ENCODE peak calls at places on chromosomes 5 and 9, in six cellular contexts. E is GM12891, I is GM12878, J is HCT116, X is spleen, Y is transverse colon. N is an unnamed sample.

GRCh38 chr9:128113526-128114325 is 13.8 kb downstream of the PTGES2 start:
- DNase-seq in J (no peak), Y (peak), E (no peak), X (peak), I (no peak), N (no peak)

GRCh38 chr9:118302721-118303120 is 598.5 kb downstream of the TLR4 start:
- DNase-seq in J (no peak), E (no peak), I (no peak), Y (no peak), X (no peak), N (no peak)

GRCh38 chr5:57368010-57368409 is 114.6 kb downstream of the ACTBL2 start:
- DNase-seq in E (no peak), I (no peak), Y (no peak), J (no peak), X (no peak), N (no peak)

GRCh38 chr9:123761905-123762605 is 167.9 kb downstream of the DENND1A start:
- DNase-seq in J (no peak), E (no peak), X (no peak), I (no peak), Y (no peak), N (no peak)

GRCh38 chr9:128250839-128251558 is 24.8 kb downstream of the GOLGA2 start:
- DNase-seq in E (no peak), J (no peak), I (no peak), X (no peak), Y (no peak), N (no peak)

GRCh38 chr5:146426853-146427618 is 20.1 kb upstream of the TCERG1 start:
- DNase-seq in J (peak), Y (no peak), E (no peak), I (no peak), X (no peak), N (no peak)

GRCh38 chr5:766666-767431 is 17.7 kb downstream of the ZDHHC11B start:
- DNase-seq in J (no peak), E (no peak), Y (no peak), I (no peak), X (peak), N (peak)

GRCh38 chr5:145903113-145903512 is 30.3 kb upstream of the GRXCR2 start:
- DNase-seq in I (no peak), X (no peak), Y (no peak), E (no peak), J (peak), N (no peak)

GRCh38 chr5:1657161-1657741 is 133.5 kb upstream of the LPCAT1 start:
- DNase-seq in Y (no peak), X (no peak), E (no peak), J (no peak), I (no peak), N (peak)

GRCh38 chr9:76887003-76887821 is 18.7 kb downstream of the PRUNE2 start:
- DNase-seq in Y (peak), E (no peak), I (no peak), X (no peak), J (no peak), N (no peak)

GRCh38 chr5:5688194-5688924 is 265.9 kb downstream of the ICE1 start:
- DNase-seq in I (no peak), E (no peak), J (no peak), Y (no peak), X (no peak), N (no peak)

GRCh38 chr9:32487981-32488380 is 38.0 kb downstream of the RIGI start:
- DNase-seq in I (no peak), X (no peak), J (no peak), E (no peak), Y (no peak), N (no peak)

DNA sequence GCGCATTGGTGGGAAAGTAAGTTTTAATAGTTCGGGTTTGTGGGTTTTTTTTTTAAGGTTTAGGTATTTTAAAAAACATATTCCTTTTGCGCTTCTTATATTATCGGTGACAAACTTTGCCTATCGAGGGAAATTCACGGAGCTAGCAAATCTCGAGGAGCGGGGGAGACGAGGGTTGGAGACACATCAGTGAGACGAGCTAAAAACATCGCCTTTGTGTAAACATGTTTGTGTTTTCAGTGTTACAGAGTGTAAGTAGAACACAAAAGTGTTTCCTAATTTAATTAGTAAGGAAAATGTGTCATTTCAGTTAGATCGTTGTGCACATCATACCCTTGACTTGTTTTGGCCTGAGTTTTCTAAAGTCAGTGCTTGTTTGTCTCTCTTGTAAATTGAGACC is 945 bp downstream of the BTF3 start:
- DNase-seq in Y (no peak), X (no peak), I (no peak), J (no peak), E (no peak), N (no peak)
- TF ChIP-seq POLR2A in Y (no peak), X (no peak), I (no peak), J (no peak), E (no peak), N (no peak)

GRCh38 chr9:98727428-98727827 is 18.7 kb upstream of the GABBR2 start:
- DNase-seq in E (no peak), I (no peak), X (no peak), Y (no peak), J (no peak), N (no peak)
- TF ChIP-seq POLR2A in E (no peak), I (no peak), X (no peak), Y (no peak), J (no peak), N (no peak)

DNA sequence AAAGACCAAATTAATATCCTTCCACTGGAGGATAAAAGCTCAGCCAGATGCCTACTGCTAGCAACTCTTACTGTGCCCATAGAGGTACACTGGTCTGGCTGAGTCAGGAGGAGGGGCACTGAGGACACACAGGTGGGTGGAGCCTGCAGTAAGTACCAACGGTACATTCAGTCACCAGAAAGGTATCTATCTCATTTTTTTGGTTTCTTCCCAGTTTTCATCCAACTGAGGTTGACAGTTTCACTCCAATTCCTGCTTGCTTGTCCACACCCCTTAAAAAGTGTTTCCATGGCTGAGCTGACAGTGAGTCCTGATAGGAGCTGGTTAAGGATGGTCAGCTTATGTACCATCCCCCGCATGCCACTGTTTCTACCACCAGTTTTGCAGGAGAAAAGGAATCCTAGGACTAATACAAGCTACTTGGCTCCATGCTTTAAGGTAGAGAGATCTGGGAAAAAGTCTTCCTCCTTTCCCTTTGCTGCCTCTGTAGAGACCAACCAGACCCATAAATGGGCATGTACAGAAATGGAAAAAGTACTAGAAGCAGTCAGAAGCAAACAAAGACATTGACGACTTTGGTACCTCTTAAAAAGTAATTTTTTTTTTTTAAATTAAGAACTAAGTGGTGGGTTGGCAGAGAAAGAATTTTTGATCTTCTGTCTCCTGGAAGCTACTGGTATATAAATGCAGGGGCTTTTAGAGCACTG is 3.2 kb downstream of the ELL2 start:
- DNase-seq in I (no peak), X (no peak), E (no peak), J (no peak), Y (peak), N (no peak)
- TF ChIP-seq POLR2A in I (no peak), X (no peak), E (no peak), J (no peak), Y (no peak), N (no peak)

DNA sequence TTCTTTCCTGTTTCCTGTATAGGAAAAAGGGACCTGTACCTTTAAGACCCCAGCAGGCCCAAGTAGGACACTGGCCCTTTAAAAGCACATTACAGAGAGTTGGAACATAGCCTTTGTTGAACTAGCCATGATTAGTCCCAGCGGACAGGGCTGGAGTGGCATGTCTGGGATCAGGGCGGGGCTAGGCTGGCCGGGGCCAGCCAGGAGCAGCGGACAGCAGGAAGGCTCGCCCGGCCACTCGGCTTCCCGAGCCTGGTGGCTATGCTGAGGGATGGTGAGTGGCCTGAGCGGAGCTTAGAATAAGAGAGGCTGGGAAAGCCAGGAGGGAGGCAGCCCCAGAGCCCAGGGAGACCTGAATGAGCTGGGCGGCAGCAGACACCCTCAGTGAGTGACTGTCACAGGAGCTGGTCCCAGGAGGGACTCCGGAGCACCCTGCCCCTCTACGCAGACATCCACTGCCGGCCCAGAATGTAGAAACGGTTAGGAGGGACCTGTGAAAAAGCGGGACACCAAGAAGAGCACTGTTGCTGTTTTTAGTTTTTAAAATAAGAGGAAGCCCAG is 92.1 kb downstream of the DAB2IP start:
- DNase-seq in I (no peak), Y (peak), E (no peak), J (peak), X (peak), N (no peak)
- TF ChIP-seq POLR2A in I (no peak), Y (peak), E (no peak), J (no peak), X (no peak), N (peak)

GRCh38 chr9:120730661-120731514 is 16.6 kb upstream of the MEGF9 start:
- DNase-seq in I (no peak), J (no peak), Y (no peak), X (no peak), E (no peak), N (no peak)
- TF ChIP-seq POLR2A in I (no peak), J (no peak), Y (no peak), X (no peak), E (no peak), N (no peak)